ENCODE peak calls at places on chromosomes 2 and 18, in eight cellular contexts. X is sciatic nerve, Q is renal cortical epithelial cell, L is heart left ventricle, G is fibroblast of pulmonary artery, Y is Calu3, J is AG04449, W is IMR-90. R is an unnamed sample.

GRCh38 chr2:51304341-51304740 is 272.4 kb upstream of the NRXN1 start:
- DNase-seq in X (no peak), Q (no peak), L (no peak), G (no peak), Y (no peak), J (no peak), W (no peak), R (no peak)

GRCh38 chr2:25294573-25295462 is 46.9 kb downstream of the DNMT3A start:
- DNase-seq in X (peak; percentile 81), Q (peak; percentile 48), L (peak; percentile 87), G (peak; percentile 39), Y (peak; percentile 13), J (no peak), W (peak; percentile 24), R (peak; percentile 88)

GRCh38 chr2:95362486-95362885 is 40.0 kb upstream of the FAHD2A start:
- DNase-seq in X (peak; percentile 27), Q (no peak), L (no peak), G (no peak), Y (no peak), J (no peak), W (no peak), R (no peak)

GRCh38 chr18:13202571-13202970 is 16.0 kb upstream of the LDLRAD4 start:
- DNase-seq in X (no peak), Q (no peak), L (no peak), G (no peak), Y (no peak), J (no peak), W (no peak), R (no peak)

GRCh38 chr2:176817061-176817565 is 395.5 kb upstream of the HNRNPA3 start:
- DNase-seq in X (no peak), Q (peak; percentile 22), L (no peak), G (no peak), Y (peak; percentile 30), J (no peak), W (no peak), R (peak; percentile 13)

GRCh38 chr2:220469201-220469600 is 841.8 kb downstream of the SLC4A3 start:
- DNase-seq in X (no peak), Q (no peak), L (no peak), G (peak; percentile 55), Y (no peak), J (no peak), W (peak; percentile 80), R (no peak)

GRCh38 chr2:71460595-71461303 is 7.4 kb downstream of the DYSF start:
- DNase-seq in X (no peak), Q (no peak), L (no peak), G (peak; percentile 54), Y (no peak), J (no peak), W (no peak), R (peak; percentile 89)

GRCh38 chr2:113910110-113910717 is 20.3 kb downstream of the ACTR3 start:
- DNase-seq in X (no peak), Q (peak; percentile 58), L (no peak), G (no peak), Y (no peak), J (no peak), W (peak; percentile 19), R (peak; percentile 38)

GRCh38 chr2:186740266-186740665 is 46.4 kb downstream of the FAM171B start:
- DNase-seq in X (no peak), Q (no peak), L (no peak), G (no peak), Y (no peak), J (no peak), W (no peak), R (no peak)

GRCh38 chr2:173090973-173091660 is 15.5 kb downstream of the MAP3K20 start:
- DNase-seq in X (no peak), Q (no peak), L (peak; percentile 35), G (no peak), Y (no peak), J (no peak), W (no peak), R (no peak)

GRCh38 chr2:27431395-27431794 is 3.0 kb downstream of the NRBP1 start:
- DNase-seq in X (no peak), Q (peak; percentile 50), L (no peak), G (peak; percentile 52), Y (no peak), J (no peak), W (peak; percentile 62), R (peak; percentile 80)

GRCh38 chr18:35392375-35392774 is 15.2 kb upstream of the ZNF396 start:
- DNase-seq in X (no peak), Q (no peak), L (no peak), G (no peak), Y (no peak), J (no peak), W (no peak), R (no peak)

GRCh38 chr18:55236150-55236931 is 277.1 kb upstream of the CCDC68 start:
- DNase-seq in X (no peak), Q (peak; percentile 14), L (no peak), G (peak; percentile 65), Y (no peak), J (no peak), W (peak; percentile 38), R (no peak)

GRCh38 chr2:48574353-48575290 is 43.0 kb upstream of the GTF2A1L start:
- DNase-seq in X (no peak), Q (no peak), L (no peak), G (no peak), Y (no peak), J (no peak), W (no peak), R (no peak)

GRCh38 chr18:383135-383534 is 115.3 kb upstream of the THOC1 start:
- DNase-seq in X (no peak), Q (no peak), L (no peak), G (no peak), Y (no peak), J (no peak), W (peak; percentile 18), R (no peak)

GRCh38 chr2:65554765-65555561 is 122.6 kb upstream of the SPRED2 start:
- DNase-seq in X (no peak), Q (peak; percentile 60), L (no peak), G (no peak), Y (no peak), J (no peak), W (peak; percentile 15), R (no peak)

GRCh38 chr2:201777869-201778268 is 2.9 kb downstream of the ALS2 start:
- DNase-seq in X (no peak), Q (no peak), L (no peak), G (no peak), Y (no peak), J (no peak), W (no peak), R (no peak)

GRCh38 chr18:46320928-46321855 is 217.0 kb downstream of the HAUS1 start:
- DNase-seq in X (no peak), Q (peak; percentile 97), L (no peak), G (peak; percentile 60), Y (no peak), J (no peak), W (peak; percentile 55), R (no peak)

GRCh38 chr2:1868683-1869141 is 124.4 kb upstream of the PXDN start:
- DNase-seq in X (no peak), Q (no peak), L (no peak), G (no peak), Y (no peak), J (no peak), W (no peak), R (no peak)

GRCh38 chr18:68426731-68427315 is 288.1 kb downstream of the TMX3 start:
- DNase-seq in X (no peak), Q (no peak), L (no peak), G (no peak), Y (no peak), J (no peak), W (peak; percentile 77), R (no peak)

GRCh38 chr2:237682901-237683670 is 55.7 kb downstream of the LRRFIP1 start:
- DNase-seq in X (no peak), Q (no peak), L (no peak), G (no peak), Y (peak; percentile 50), J (no peak), W (no peak), R (no peak)

GRCh38 chr2:218003994-218004419 is 1.2 kb upstream of the TNS1 start:
- DNase-seq in X (peak; percentile 81), Q (peak; percentile 43), L (peak; percentile 83), G (peak; percentile 97), Y (no peak), J (peak; percentile 80), W (peak; percentile 95), R (no peak)

GRCh38 chr18:57780318-57781127 is 22.6 kb downstream of the ATP8B1 start:
- DNase-seq in X (no peak), Q (peak; percentile 98), L (peak; percentile 42), G (peak; percentile 92), Y (peak; percentile 39), J (peak; percentile 66), W (peak; percentile 94), R (peak; percentile 95)

GRCh38 chr2:120469486-120469885 is 123.5 kb downstream of the INHBB start:
- DNase-seq in X (no peak), Q (no peak), L (no peak), G (peak; percentile 45), Y (no peak), J (no peak), W (no peak), R (no peak)

GRCh38 chr2:39893616-39894015 is 114.6 kb upstream of the THUMPD2 start:
- DNase-seq in X (no peak), Q (no peak), L (no peak), G (no peak), Y (no peak), J (no peak), W (no peak), R (no peak)

R was measured in dermis blood vessel endothelial cell.